ENCODE peak calls at places on chromosomes 1 and 21, in ten cellular contexts. P is HS-27A; Y is WTC11; W is mesendoderm; L is endothelial cell; O is CD4-positive, alpha-beta T cell; J is RPMI8226; D is HEK293T; I is NCI-H1105 treated with DMSO at 0.1 percent for 48 hours; X is effector memory CD4-positive, alpha-beta T cell. Z is an unnamed sample.

GRCh38 chr1:26041401-26041800 is 4.5 kb downstream of the SLC30A2 start:
- DNase-seq in J (no peak), W (no peak), Y (no peak), X (no peak), D (no peak), P (no peak), L (no peak), I (no peak), O (no peak), Z (no peak)

GRCh38 chr1:48202030-48202752 is 20.3 kb upstream of the SLC5A9 start:
- DNase-seq in L (peak; percentile 72), Y (peak; percentile 80), X (peak; percentile 25), I (peak; percentile 64), J (peak; percentile 64), D (peak; percentile 68), W (peak; percentile 69), P (no peak), O (peak; percentile 49), Z (peak; percentile 69)

GRCh38 chr1:150881331-150882070 is 5.1 kb upstream of the ARNT start:
- DNase-seq in D (no peak), X (no peak), L (no peak), P (peak; percentile 35), O (no peak), W (no peak), Y (no peak), I (no peak), J (no peak), Z (no peak)

GRCh38 chr1:7421471-7422075 is 349.5 kb upstream of the VAMP3 start:
- DNase-seq in L (no peak), J (no peak), O (no peak), P (no peak), I (no peak), Y (peak; percentile 1), W (no peak), D (no peak), X (no peak), Z (no peak)

GRCh38 chr1:91803847-91804545 is 82.0 kb downstream of the TGFBR3 start:
- DNase-seq in X (peak; percentile 60), J (peak; percentile 87), L (no peak), Y (no peak), I (no peak), D (no peak), W (no peak), P (no peak), O (peak; percentile 69), Z (no peak)

GRCh38 chr1:232385221-232385620 is 244.7 kb downstream of the SIPA1L2 start:
- DNase-seq in P (no peak), L (no peak), J (peak; percentile 60), I (no peak), X (no peak), D (no peak), Y (no peak), O (no peak), W (no peak), Z (no peak)

GRCh38 chr1:233905416-233906051 is 1.1 kb downstream of the SLC35F3 start:
- DNase-seq in I (no peak), D (no peak), L (peak; percentile 11), P (no peak), J (no peak), Y (peak; percentile 16), W (peak; percentile 5), O (no peak), X (no peak), Z (peak; percentile 37)

GRCh38 chr21:29077651-29078090 is 4.2 kb upstream of the CCT8 start:
- DNase-seq in W (no peak), O (no peak), D (no peak), Y (no peak), L (no peak), I (peak; percentile 56), X (no peak), P (no peak), J (no peak), Z (no peak)

GRCh38 chr1:239924741-239925350 is 166.8 kb upstream of the FMN2 start:
- DNase-seq in D (no peak), P (no peak), L (no peak), X (no peak), O (no peak), I (no peak), J (no peak), W (no peak), Y (no peak), Z (no peak)

GRCh38 chr21:29730281-29730680 is 209.5 kb downstream of the GRIK1 start:
- DNase-seq in I (no peak), X (no peak), J (no peak), P (no peak), L (no peak), D (no peak), W (no peak), O (no peak), Y (no peak), Z (no peak)

GRCh38 chr1:2350911-2351655 is 40.3 kb downstream of the MORN1 start:
- DNase-seq in I (no peak), L (no peak), D (no peak), O (no peak), W (no peak), J (no peak), P (no peak), X (no peak), Y (no peak), Z (no peak)

GRCh38 chr1:25936940-25937339 is 30.7 kb upstream of the STMN1 start:
- DNase-seq in I (no peak), P (no peak), W (no peak), L (no peak), J (no peak), D (no peak), O (no peak), Y (no peak), X (no peak), Z (no peak)

GRCh38 chr1:6348511-6349191 is 44.9 kb downstream of the ACOT7 start:
- DNase-seq in J (no peak), Y (no peak), O (peak; percentile 58), I (no peak), L (peak; percentile 65), W (peak; percentile 62), P (no peak), D (no peak), X (peak; percentile 40), Z (no peak)

GRCh38 chr1:19676438-19676922 is 11.8 kb downstream of the HTR6 start:
- DNase-seq in J (peak; percentile 65), O (no peak), Y (peak; percentile 81), X (no peak), L (peak; percentile 64), I (no peak), D (peak; percentile 53), W (peak; percentile 84), P (no peak), Z (peak; percentile 83)

GRCh38 chr1:27176954-27177353 is 22.0 kb upstream of the SLC9A1 start:
- DNase-seq in O (no peak), P (no peak), X (no peak), J (no peak), D (no peak), Y (no peak), W (no peak), I (no peak), L (no peak), Z (no peak)

GRCh38 chr1:66576645-66577044 is 42.7 kb downstream of the SGIP1 start:
- DNase-seq in I (peak; percentile 35), Y (no peak), O (no peak), W (no peak), D (no peak), L (no peak), P (no peak), X (no peak), J (no peak), Z (no peak)

GRCh38 chr1:34787461-34788420 is 5.1 kb upstream of the GJA4 start:
- DNase-seq in O (no peak), P (no peak), Y (peak; percentile 48), J (peak; percentile 49), I (no peak), X (no peak), L (peak; percentile 47), D (peak; percentile 31), W (peak; percentile 81), Z (peak; percentile 60)

GRCh38 chr21:44739316-44739715 is 27.9 kb upstream of the TSPEAR start:
- DNase-seq in X (no peak), I (no peak), Y (no peak), J (no peak), O (no peak), L (no peak), D (no peak), P (no peak), W (no peak), Z (peak; percentile 5)

GRCh38 chr1:3431266-3431665 is 23.2 kb upstream of the ARHGEF16 start:
- DNase-seq in W (peak; percentile 47), X (no peak), D (peak; percentile 45), I (no peak), Y (peak; percentile 55), O (no peak), J (peak; percentile 58), P (no peak), L (peak; percentile 50), Z (peak; percentile 69)

GRCh38 chr21:41064325-41064724 is 103.6 kb upstream of the BACE2 start:
- DNase-seq in X (no peak), L (no peak), Y (no peak), J (no peak), I (no peak), D (no peak), P (no peak), O (no peak), W (no peak), Z (no peak)

GRCh38 chr21:41897047-41897669 is 18.0 kb upstream of the PRDM15 start:
- DNase-seq in W (no peak), Y (no peak), P (no peak), D (no peak), J (no peak), X (no peak), L (no peak), I (no peak), O (no peak), Z (no peak)

GRCh38 chr21:44718571-44718970 is 7.2 kb upstream of the TSPEAR start:
- DNase-seq in J (no peak), P (no peak), L (no peak), X (no peak), D (no peak), W (peak; percentile 65), Y (peak; percentile 61), I (no peak), O (no peak), Z (peak; percentile 89)

GRCh38 chr1:145964328-145965118 is at the start of the genes ANKRD34A and POLR3GL:
- DNase-seq in P (peak; percentile 82), D (peak; percentile 90), I (peak; percentile 88), W (peak; percentile 99), O (peak; percentile 88), X (peak; percentile 87), J (peak; percentile 98), Y (peak; percentile 96), L (peak; percentile 83), Z (peak; percentile 98)

GRCh38 chr1:32791881-32792280 is 25.3 kb downstream of the YARS1 start:
- DNase-seq in I (no peak), W (no peak), O (no peak), X (no peak), L (no peak), P (no peak), J (no peak), D (peak; percentile 4), Y (no peak), Z (no peak)

GRCh38 chr1:52306227-52307006 is 59.6 kb downstream of the CC2D1B start:
- DNase-seq in O (no peak), Y (no peak), J (peak; percentile 97), W (no peak), P (no peak), D (no peak), X (no peak), L (no peak), I (peak; percentile 4), Z (no peak)

GRCh38 chr1:50422946-50423669 is at the start of gene DMRTA2:
- DNase-seq in O (no peak), D (peak; percentile 73), J (no peak), W (peak; percentile 71), I (peak; percentile 89), Y (peak; percentile 76), L (peak; percentile 59), P (no peak), X (no peak), Z (peak; percentile 84)

GRCh38 chr1:225979421-225979820 is 19.7 kb downstream of the SDE2 start:
- DNase-seq in D (no peak), Y (no peak), L (no peak), I (no peak), J (no peak), X (no peak), P (no peak), O (no peak), W (no peak), Z (no peak)

GRCh38 chr1:212557739-212558664 is 50.6 kb upstream of the ATF3 start:
- DNase-seq in D (peak; percentile 40), W (peak; percentile 83), L (peak; percentile 44), I (no peak), Y (peak; percentile 60), O (no peak), X (no peak), P (no peak), J (peak; percentile 47), Z (peak; percentile 61)